ENCODE peak calls at places on chromosome 6, in seven cellular contexts. G, T, W, K, U, I and N are unnamed samples.
A peak's percentile ranks its signal among the peaks of the same experiment; 100 is the strongest.

GRCh38 chr6:73579851-73580246 is 59.0 kb upstream of the EEF1A1 start:
- DNase-seq in T (no peak), U (no peak), W (peak; percentile 12), K (peak; percentile 62), I (no peak), G (no peak), N (no peak)

GRCh38 chr6:87093651-87094050 is 1.3 kb downstream of the CGA start:
- DNase-seq in K (no peak), T (no peak), W (no peak), U (no peak), G (no peak), I (no peak), N (no peak)

GRCh38 chr6:163670283-163670682 is 255.8 kb downstream of the QKI start:
- DNase-seq in I (no peak), G (no peak), W (no peak), U (no peak), T (no peak), K (no peak), N (no peak)

GRCh38 chr6:79719248-79719975 is 88.3 kb downstream of the SH3BGRL2 start:
- DNase-seq in G (no peak), U (no peak), T (no peak), I (no peak), K (no peak), W (no peak), N (no peak)

GRCh38 chr6:16331328-16332174 is 93.2 kb downstream of the GMPR start:
- DNase-seq in I (peak; percentile 85), T (peak; percentile 55), W (peak; percentile 62), U (peak; percentile 36), K (no peak), G (peak; percentile 48), N (peak; percentile 43)

GRCh38 chr6:45555981-45556771 is 178.4 kb upstream of the SUPT3H start:
- DNase-seq in K (no peak), I (peak; percentile 73), G (no peak), U (no peak), T (no peak), W (no peak), N (no peak)

GRCh38 chr6:168060521-168060931 is 18.5 kb downstream of the FRMD1 start:
- DNase-seq in G (no peak), U (no peak), K (peak; percentile 83), T (peak; percentile 32), I (no peak), W (no peak), N (no peak)

GRCh38 chr6:165184192-165184979 is 125.0 kb downstream of the C6orf118 start:
- DNase-seq in I (no peak), G (no peak), T (no peak), K (no peak), W (no peak), U (no peak), N (no peak)

GRCh38 chr6:25219581-25220249 is 59.5 kb upstream of the CARMIL1 start:
- DNase-seq in T (no peak), G (no peak), I (no peak), K (no peak), W (no peak), U (no peak), N (no peak)

GRCh38 chr6:136921936-136922679 is at the start of gene SLC35D3:
- DNase-seq in G (no peak), W (peak; percentile 14), T (no peak), I (no peak), K (no peak), U (no peak), N (no peak)

GRCh38 chr6:15218401-15218800 is 27.5 kb upstream of the JARID2 start:
- DNase-seq in I (no peak), K (no peak), G (no peak), T (no peak), W (no peak), U (no peak), N (no peak)

GRCh38 chr6:110398778-110399177 is 16.6 kb downstream of the DDO start:
- DNase-seq in I (no peak), G (no peak), T (no peak), U (no peak), K (no peak), W (no peak), N (no peak)